ENCODE peak calls at places on chromosomes 12 and 14, in eight cellular contexts. R is GM10248; B is activated naive CD4-positive, alpha-beta T cell treated with anti-CD3 and anti-CD28 coated beads, Interleukin-2, amount 10 ng/mL, durations not matched to agents 7 days and 5 days; I is neural progenitor cell; O is activated CD4-positive, alpha-beta T cell treated with anti-CD3 and anti-CD28 coated beads, Interleukin-2, amount 50 U/mL, for 4 hours; P is M059J; H is HFF-Myc; J is astrocyte of the cerebellum. D is an unnamed sample.
A peak's percentile ranks its signal among the peaks of the same experiment; 100 is the strongest.

GRCh38 chr12:75969768-75970167 is 61.8 kb downstream of the PHLDA1 start:
- DNase-seq in R (no peak), B (no peak), I (peak; percentile 41), O (no peak), P (no peak), H (no peak), J (no peak), D (no peak)

GRCh38 chr14:52922059-52922458 is 28.8 kb downstream of the FERMT2 start:
- DNase-seq in R (no peak), B (no peak), I (no peak), O (no peak), P (peak; percentile 23), H (no peak), J (no peak), D (no peak)

GRCh38 chr12:14567311-14568195 is at the start of gene PLBD1:
- DNase-seq in R (peak; percentile 47), B (peak; percentile 25), I (peak; percentile 73), O (no peak), P (peak; percentile 40), H (no peak), J (no peak), D (no peak)

GRCh38 chr14:100576091-100577085 is 10.8 kb downstream of the BEGAIN start:
- DNase-seq in R (no peak), B (no peak), I (no peak), O (no peak), P (no peak), H (no peak), J (no peak), D (peak; percentile 63)

GRCh38 chr14:104240426-104241157 is 102.2 kb downstream of the KIF26A start:
- DNase-seq in R (no peak), B (peak; percentile 17), I (peak; percentile 24), O (no peak), P (no peak), H (no peak), J (no peak), D (peak; percentile 41)

GRCh38 chr12:118455327-118455726 is 79.0 kb downstream of the SUDS3 start:
- DNase-seq in R (no peak), B (no peak), I (no peak), O (no peak), P (no peak), H (no peak), J (no peak), D (no peak)

GRCh38 chr14:99472937-99473336 is 7.7 kb downstream of the SETD3 start:
- DNase-seq in R (no peak), B (no peak), I (no peak), O (no peak), P (peak; percentile 17), H (no peak), J (no peak), D (no peak)

GRCh38 chr12:11666131-11666530 is 16.7 kb downstream of the ETV6 start:
- DNase-seq in R (no peak), B (no peak), I (no peak), O (no peak), P (no peak), H (no peak), J (no peak), D (no peak)

GRCh38 chr12:124440841-124441381 is 126.5 kb downstream of the NCOR2 start:
- DNase-seq in R (no peak), B (no peak), I (peak; percentile 31), O (no peak), P (peak; percentile 50), H (no peak), J (no peak), D (no peak)

GRCh38 chr12:121753844-121754264 is 39.6 kb downstream of the RHOF start:
- DNase-seq in R (no peak), B (no peak), I (no peak), O (no peak), P (no peak), H (no peak), J (no peak), D (no peak)

GRCh38 chr14:91418387-91419043 is 895 bp upstream of the CCDC88C start:
- DNase-seq in R (peak; percentile 56), B (peak; percentile 84), I (peak; percentile 70), O (peak; percentile 81), P (peak; percentile 41), H (peak; percentile 3), J (no peak), D (peak; percentile 76)

GRCh38 chr12:100789146-100789545 is 5.4 kb upstream of the ANO4 start:
- DNase-seq in R (no peak), B (no peak), I (no peak), O (no peak), P (peak; percentile 57), H (no peak), J (no peak), D (no peak)

GRCh38 chr12:104355630-104356029 is 52.1 kb downstream of the EID3 start:
- DNase-seq in R (no peak), B (no peak), I (no peak), O (no peak), P (peak; percentile 38), H (no peak), J (no peak), D (no peak)

GRCh38 chr12:2435511-2435910 is 359.3 kb upstream of the FKBP4 start:
- DNase-seq in R (no peak), B (no peak), I (no peak), O (no peak), P (no peak), H (no peak), J (no peak), D (no peak)

GRCh38 chr12:1453801-1454200 is 140.6 kb downstream of the FBXL14 start:
- DNase-seq in R (no peak), B (no peak), I (no peak), O (no peak), P (no peak), H (no peak), J (no peak), D (no peak)

GRCh38 chr12:88834226-88834625 is 254.0 kb upstream of the KITLG start:
- DNase-seq in R (no peak), B (no peak), I (no peak), O (no peak), P (no peak), H (no peak), J (no peak), D (no peak)

GRCh38 chr14:51488569-51489220 is 163.0 kb upstream of the FRMD6 start:
- DNase-seq in R (no peak), B (no peak), I (no peak), O (no peak), P (no peak), H (no peak), J (no peak), D (peak; percentile 93)

GRCh38 chr12:45721954-45722353 is 7.6 kb upstream of the ARID2 start:
- DNase-seq in R (no peak), B (no peak), I (no peak), O (no peak), P (no peak), H (no peak), J (no peak), D (no peak)

D was measured in RWPE2.